ENCODE peak calls at places on chromosomes 1 and 21, in four cellular contexts. One of them, this sample, is unnamed.

GRCh38 chr1:179083031-179083345 is 1.1 kb downstream of the TOR3A start:
- DNase-seq in renal cortical epithelial cell: peak; percentile 28
- DNase-seq in CD8-positive, alpha-beta T cell: peak; percentile 18
- DNase-seq in HEK293T: no peak
- DNase-seq in this sample: peak; percentile 26

GRCh38 chr1:235650341-235651169 is 971 bp upstream of the GNG4 start:
- DNase-seq in renal cortical epithelial cell: no peak
- DNase-seq in CD8-positive, alpha-beta T cell: no peak
- DNase-seq in HEK293T: no peak
- DNase-seq in this sample: no peak

GRCh38 chr1:99781798-99782197 is 15.4 kb upstream of the FRRS1 start:
- DNase-seq in renal cortical epithelial cell: no peak
- DNase-seq in CD8-positive, alpha-beta T cell: no peak
- DNase-seq in HEK293T: no peak
- DNase-seq in this sample: no peak

GRCh38 chr1:44276006-44276405 is 62.7 kb downstream of the DMAP1 start:
- DNase-seq in renal cortical epithelial cell: peak; percentile 4
- DNase-seq in CD8-positive, alpha-beta T cell: no peak
- DNase-seq in HEK293T: no peak
- DNase-seq in this sample: no peak

GRCh38 chr21:17435565-17436543 is 77.0 kb upstream of the CXADR start:
- DNase-seq in renal cortical epithelial cell: no peak
- DNase-seq in CD8-positive, alpha-beta T cell: no peak
- DNase-seq in HEK293T: no peak
- DNase-seq in this sample: no peak

GRCh38 chr1:216194721-216195120 is 228.5 kb downstream of the USH2A start:
- DNase-seq in renal cortical epithelial cell: no peak
- DNase-seq in CD8-positive, alpha-beta T cell: no peak
- DNase-seq in HEK293T: no peak
- DNase-seq in this sample: no peak

GRCh38 chr1:21324368-21325137 is 34.3 kb upstream of the ECE1 start:
- DNase-seq in renal cortical epithelial cell: peak; percentile 99
- DNase-seq in CD8-positive, alpha-beta T cell: peak; percentile 71
- DNase-seq in HEK293T: no peak
- DNase-seq in this sample: peak; percentile 24

GRCh38 chr1:230371923-230372703 is 54.0 kb downstream of the PGBD5 start:
- DNase-seq in renal cortical epithelial cell: no peak
- DNase-seq in CD8-positive, alpha-beta T cell: no peak
- DNase-seq in HEK293T: no peak
- DNase-seq in this sample: no peak